ENCODE peak calls at places on chromosome 5, in six cellular contexts. Y is adipocyte; F is CD4-positive, CD25-positive, alpha-beta regulatory T cell; U is CD8-positive, alpha-beta T cell; E is stimulated activated naive CD8-positive, alpha-beta T cell treated with anti-CD3 and anti-CD28 coated beads, Interleukin-15, Interleukin-2, amounts not matched to agents 100 U/mL and 50 U/mL, for 24 hours; J is activated T-helper 1 cell treated with anti-CD3 and anti-CD28 coated beads, Interleukin-2, amount 50 U/mL, for 16 hours. G is an unnamed sample.

GRCh38 chr5:135999396-136000139 is 29.2 kb upstream of the TGFBI start:
- DNase-seq in Y (no peak), F (no peak), U (no peak), E (no peak), J (no peak), G (peak)

GRCh38 chr5:72465068-72465467 is 42.1 kb downstream of the ZNF366 start:
- DNase-seq in Y (no peak), F (no peak), U (no peak), E (no peak), J (no peak), G (no peak)

GRCh38 chr5:141100243-141100805 is at the start of gene PCDHB3:
- DNase-seq in Y (peak), F (peak), U (no peak), E (peak), J (no peak), G (peak)

GRCh38 chr5:81849769-81850367 is 99.0 kb upstream of the SSBP2 start:
- DNase-seq in Y (no peak), F (no peak), U (no peak), E (no peak), J (no peak), G (no peak)

GRCh38 chr5:88734191-88734640 is 148.8 kb downstream of the MEF2C start:
- DNase-seq in Y (no peak), F (peak), U (no peak), E (peak), J (no peak), G (peak)

GRCh38 chr5:144237851-144238250 is 67.2 kb downstream of the KCTD16 start:
- DNase-seq in Y (peak), F (no peak), U (no peak), E (no peak), J (no peak), G (no peak)

GRCh38 chr5:150544606-150545219 is 36.8 kb downstream of the NDST1 start:
- DNase-seq in Y (peak), F (peak), U (peak), E (peak), J (peak), G (peak)

GRCh38 chr5:179409806-179410205 is 64.5 kb upstream of the ADAMTS2 start:
- DNase-seq in Y (no peak), F (no peak), U (no peak), E (no peak), J (no peak), G (no peak)

GRCh38 chr5:97073420-97073819 is 69.0 kb downstream of the LIX1 start:
- DNase-seq in Y (no peak), F (no peak), U (no peak), E (no peak), J (no peak), G (no peak)

GRCh38 chr5:38414348-38414747 is 142.1 kb downstream of the LIFR start:
- DNase-seq in Y (peak), F (no peak), U (no peak), E (no peak), J (no peak), G (no peak)

GRCh38 chr5:95959051-95959963 is 2.3 kb downstream of the ELL2 start:
- DNase-seq in Y (peak), F (peak), U (no peak), E (no peak), J (no peak), G (no peak)

GRCh38 chr5:10536511-10536910 is 27.4 kb upstream of the ANKRD33B start:
- DNase-seq in Y (no peak), F (no peak), U (no peak), E (no peak), J (no peak), G (no peak)

GRCh38 chr5:103410174-103410573 is 151.6 kb downstream of the MACIR start:
- DNase-seq in Y (no peak), F (no peak), U (no peak), E (no peak), J (no peak), G (no peak)

GRCh38 chr5:92911293-92911692 is 669.7 kb downstream of the NR2F1-AS1 start:
- DNase-seq in Y (no peak), F (no peak), U (no peak), E (no peak), J (no peak), G (no peak)

G was measured in AML-193.